ENCODE peak calls at places on chromosomes 7 and 10, in ten cellular contexts. X is esophagus squamous epithelium, J is H9, Q is A549, U is fibroblast of lung, Y is uterus, R is IMR-90, D is left lung, Z is endothelial cell, O is mammary epithelial cell. H is an unnamed sample.

GRCh38 chr10:43137701-43137970 is 609 bp upstream of the CSGALNACT2 start:
- DNase-seq in X (no peak), J (no peak), Q (peak; percentile 32), U (peak; percentile 57), Y (peak; percentile 70), R (peak; percentile 46), D (peak; percentile 87), Z (no peak), O (no peak), H (peak; percentile 77)

GRCh38 chr7:112157072-112157471 is 49.1 kb downstream of the DOCK4 start:
- DNase-seq in X (no peak), J (no peak), Q (no peak), U (peak; percentile 73), Y (no peak), R (peak; percentile 62), D (no peak), Z (no peak), O (peak; percentile 96), H (no peak)

GRCh38 chr7:30379131-30379530 is 94.7 kb downstream of the ZNRF2 start:
- DNase-seq in X (no peak), J (no peak), Q (peak; percentile 11), U (peak; percentile 21), Y (no peak), R (peak; percentile 38), D (no peak), Z (no peak), O (no peak), H (no peak)

GRCh38 chr10:10598297-10598696 is 419.4 kb upstream of the CELF2 start:
- DNase-seq in X (no peak), J (no peak), Q (no peak), U (no peak), Y (no peak), R (no peak), D (no peak), Z (no peak), O (no peak), H (no peak)

GRCh38 chr7:151503902-151504714 is 15.6 kb downstream of the RHEB start:
- DNase-seq in X (no peak), J (no peak), Q (peak; percentile 78), U (peak; percentile 97), Y (peak; percentile 27), R (peak; percentile 91), D (no peak), Z (no peak), O (peak; percentile 77), H (no peak)

GRCh38 chr10:101588879-101589278 is 758 bp downstream of the DPCD start:
- DNase-seq in X (no peak), J (no peak), Q (no peak), U (peak; percentile 31), Y (no peak), R (peak; percentile 65), D (no peak), Z (no peak), O (peak; percentile 20), H (no peak)

GRCh38 chr7:150898475-150899011 is 46.2 kb downstream of the AOC1 start:
- DNase-seq in X (no peak), J (peak; percentile 89), Q (peak; percentile 68), U (peak; percentile 61), Y (peak; percentile 79), R (peak; percentile 48), D (peak; percentile 96), Z (peak; percentile 82), O (peak; percentile 46), H (peak; percentile 86)

GRCh38 chr7:78139335-78139734 is 340.8 kb downstream of the PHTF2 start:
- DNase-seq in X (no peak), J (no peak), Q (no peak), U (peak; percentile 47), Y (no peak), R (peak; percentile 56), D (no peak), Z (no peak), O (no peak), H (no peak)

GRCh38 chr7:50185188-50185587 is 92.1 kb upstream of the ZPBP start:
- DNase-seq in X (no peak), J (no peak), Q (no peak), U (no peak), Y (no peak), R (no peak), D (peak; percentile 81), Z (no peak), O (no peak), H (no peak)

GRCh38 chr7:142776206-142776844 is 5.6 kb downstream of the PRSS2 start:
- DNase-seq in X (no peak), J (no peak), Q (no peak), U (peak; percentile 65), Y (no peak), R (peak; percentile 40), D (no peak), Z (no peak), O (no peak), H (no peak)

GRCh38 chr7:39829028-39829427 is 121.0 kb upstream of the CDK13 start:
- DNase-seq in X (no peak), J (no peak), Q (no peak), U (no peak), Y (no peak), R (no peak), D (no peak), Z (no peak), O (no peak), H (no peak)

GRCh38 chr10:13420532-13421307 is 72.6 kb upstream of the SEPHS1 start:
- DNase-seq in X (no peak), J (no peak), Q (no peak), U (no peak), Y (no peak), R (no peak), D (no peak), Z (no peak), O (no peak), H (no peak)

GRCh38 chr10:65416094-65416493 is 1509.7 kb upstream of the LRRTM3 start:
- DNase-seq in X (no peak), J (no peak), Q (no peak), U (no peak), Y (no peak), R (no peak), D (no peak), Z (no peak), O (no peak), H (no peak)

GRCh38 chr10:7480742-7481381 is 70.0 kb upstream of the SFMBT2 start:
- DNase-seq in X (no peak), J (no peak), Q (no peak), U (no peak), Y (no peak), R (no peak), D (no peak), Z (no peak), O (no peak), H (no peak)

GRCh38 chr10:84534168-84534567 is 205.8 kb downstream of the CCSER2 start:
- DNase-seq in X (no peak), J (no peak), Q (no peak), U (no peak), Y (no peak), R (no peak), D (no peak), Z (no peak), O (no peak), H (no peak)
- TF ChIP-seq CTCF in X (no peak), J (peak; percentile 52), Q (peak; percentile 12), U (peak; percentile 21), Y (no peak), R (peak; percentile 29), D (no peak), Z (no peak), O (no peak), H (no peak)

GRCh38 chr7:110205899-110206298 is 885.0 kb upstream of the LRRN3 start:
- DNase-seq in X (no peak), J (no peak), Q (no peak), U (no peak), Y (no peak), R (no peak), D (no peak), Z (no peak), O (no peak), H (no peak)

GRCh38 chr7:110204527-110204926 is 886.4 kb upstream of the LRRN3 start:
- DNase-seq in X (no peak), J (peak; percentile 61), Q (peak; percentile 23), U (peak; percentile 9), Y (no peak), R (peak; percentile 4), D (no peak), Z (peak; percentile 17), O (peak; percentile 2), H (no peak)
- TF ChIP-seq CTCF in X (no peak), J (peak; percentile 69), Q (no peak), U (peak; percentile 22), Y (no peak), R (no peak), D (no peak), Z (no peak), O (peak; percentile 4), H (peak; percentile 29)

DNA sequence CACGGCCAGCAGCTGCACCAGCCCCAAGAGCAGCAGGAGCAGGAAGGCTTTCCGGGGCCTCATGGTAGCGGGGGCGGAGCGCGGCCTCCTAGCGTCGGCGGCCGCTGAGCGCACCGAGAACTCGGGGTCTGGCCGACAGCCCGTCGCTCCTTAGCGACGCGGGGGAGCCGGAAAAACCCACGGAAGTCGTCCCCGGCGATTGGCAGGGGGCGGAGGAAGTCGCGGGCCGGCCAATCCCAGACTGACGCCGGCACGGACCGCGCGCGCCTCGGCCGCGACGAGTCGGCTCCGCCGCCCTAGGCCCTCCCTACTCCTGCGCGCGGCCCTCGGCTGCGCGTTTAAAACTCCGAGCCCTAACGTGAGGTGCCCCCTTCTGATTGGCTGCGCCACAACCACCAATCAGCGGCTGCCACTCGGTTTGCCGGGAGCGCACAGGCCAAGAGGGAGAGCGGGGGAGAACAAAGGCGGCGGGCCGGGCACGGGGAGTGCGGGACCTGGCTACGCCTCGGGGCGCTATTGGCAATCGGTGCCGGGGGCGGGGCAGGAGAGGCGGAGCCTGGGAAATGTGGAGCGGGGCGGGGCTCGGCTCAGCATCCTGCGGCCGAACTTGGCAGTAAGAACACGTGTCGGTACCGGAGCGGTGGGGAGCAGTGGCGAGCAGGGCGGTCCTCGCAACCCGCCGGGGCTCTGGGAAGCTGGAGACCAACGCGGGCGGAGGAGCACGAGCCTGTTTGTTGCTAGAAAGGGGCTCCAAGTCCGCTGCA is at the start of gene PDIA4:
- DNase-seq in X (peak; percentile 91), J (peak; percentile 100), Q (peak; percentile 99), U (peak; percentile 99), Y (peak; percentile 99), R (peak; percentile 99), D (peak; percentile 100), Z (peak; percentile 99), O (peak; percentile 100), H (peak; percentile 100)
- TF ChIP-seq CTCF in X (peak; percentile 12), J (peak; percentile 26), Q (no peak), U (peak; percentile 23), Y (peak; percentile 29), R (peak; percentile 34), D (no peak), Z (no peak), O (no peak), H (peak; percentile 52)

DNA sequence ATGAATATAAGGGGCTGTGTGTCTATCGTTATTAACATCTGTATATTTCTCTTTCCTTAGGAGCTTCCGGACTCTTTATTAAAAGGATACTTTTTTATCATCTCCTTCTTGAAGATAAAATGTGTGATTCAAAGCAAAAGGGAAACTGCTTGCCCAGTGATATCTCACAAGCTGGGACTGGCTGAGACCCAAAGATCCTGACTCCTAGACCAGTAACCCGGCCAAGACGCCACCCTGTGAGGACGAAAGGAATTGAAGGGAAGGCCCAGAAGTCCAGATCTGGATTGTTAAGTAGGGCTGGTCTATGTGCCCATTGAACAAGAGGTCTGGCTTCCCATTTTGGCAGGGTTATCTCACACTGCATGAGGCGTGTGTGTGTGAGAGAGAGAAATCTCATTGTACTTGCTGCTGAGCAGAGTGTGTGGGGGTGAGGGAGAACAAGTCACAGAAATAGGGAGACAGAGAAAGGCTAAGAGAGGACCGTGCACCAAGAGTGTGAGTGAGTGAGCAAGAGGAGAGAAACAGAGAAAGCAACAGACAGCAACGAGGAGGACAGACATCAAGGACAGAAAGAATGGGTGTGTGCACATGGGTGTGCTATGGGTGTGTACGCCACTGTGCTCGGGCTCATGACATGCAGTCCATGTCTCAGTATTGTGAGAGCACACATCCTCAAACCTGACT is 75.4 kb downstream of the PLXNA4 start:
- DNase-seq in X (no peak), J (peak; percentile 58), Q (peak; percentile 18), U (peak; percentile 74), Y (peak; percentile 74), R (no peak), D (no peak), Z (peak; percentile 20), O (no peak), H (no peak)
- TF ChIP-seq CTCF in X (peak; percentile 24), J (peak; percentile 61), Q (no peak), U (peak; percentile 62), Y (peak; percentile 52), R (no peak), D (no peak), Z (no peak), O (no peak), H (peak; percentile 27)

H was measured in type B pancreatic cell.